ENCODE peak calls at places on chromosomes 4 and X, in four cellular contexts. P is activated B cell treated with CpG ODN at 0.5 μM for 24 hours, X is pancreas, C is endothelial cell. A is an unnamed sample.

GRCh38 chr4:158169931-158170690 is 2.7 kb downstream of the GASK1B start:
- DNase-seq in C (no peak), P (no peak), X (no peak), A (no peak)

GRCh38 chr4:185534850-185535761 is at the start of gene PDLIM3:
- DNase-seq in C (peak), X (peak), P (no peak), A (peak)

GRCh38 chr4:152259866-152260265 is 276.0 kb downstream of the FBXW7 start:
- DNase-seq in X (no peak), C (no peak), P (no peak), A (no peak)

GRCh38 chr4:47224361-47224760 is 193.0 kb downstream of the GABRB1 start:
- DNase-seq in P (no peak), X (no peak), C (no peak), A (no peak)

GRCh38 chr4:86595426-86595805 is 1.3 kb downstream of the PTPN13 start:
- DNase-seq in X (no peak), P (no peak), C (no peak), A (no peak)

GRCh38 chrX:53458082-53458481 is 23.9 kb upstream of the HSD17B10 start:
- DNase-seq in P (no peak), C (no peak), X (no peak), A (no peak)

GRCh38 chr4:7876096-7876993 is 63.3 kb downstream of the AFAP1 start:
- DNase-seq in C (peak), P (no peak), X (no peak), A (no peak)

GRCh38 chrX:64975491-64975890 is 759 bp downstream of the ZC4H2 start:
- DNase-seq in X (peak), P (peak), C (peak), A (peak)

GRCh38 chr4:177413656-177414055 is 28.6 kb downstream of the AGA start:
- DNase-seq in C (no peak), X (no peak), P (no peak), A (no peak)

GRCh38 chr4:148749403-148749802 is 307.2 kb upstream of the NR3C2 start:
- DNase-seq in C (no peak), X (no peak), P (no peak), A (no peak)

GRCh38 chrX:119190736-119191282 is 45.3 kb upstream of the PGRMC1 start:
- DNase-seq in X (no peak), P (no peak), C (no peak), A (no peak)

GRCh38 chrX:119189115-119189514 is 47.0 kb upstream of the PGRMC1 start:
- DNase-seq in P (no peak), X (no peak), C (no peak), A (no peak)

GRCh38 chrX:119189586-119189985 is 46.5 kb upstream of the PGRMC1 start:
- DNase-seq in C (no peak), X (no peak), P (no peak), A (no peak)

GRCh38 chrX:119190251-119190651 is 45.8 kb upstream of the PGRMC1 start:
- DNase-seq in X (no peak), P (no peak), C (no peak), A (no peak)

DNA sequence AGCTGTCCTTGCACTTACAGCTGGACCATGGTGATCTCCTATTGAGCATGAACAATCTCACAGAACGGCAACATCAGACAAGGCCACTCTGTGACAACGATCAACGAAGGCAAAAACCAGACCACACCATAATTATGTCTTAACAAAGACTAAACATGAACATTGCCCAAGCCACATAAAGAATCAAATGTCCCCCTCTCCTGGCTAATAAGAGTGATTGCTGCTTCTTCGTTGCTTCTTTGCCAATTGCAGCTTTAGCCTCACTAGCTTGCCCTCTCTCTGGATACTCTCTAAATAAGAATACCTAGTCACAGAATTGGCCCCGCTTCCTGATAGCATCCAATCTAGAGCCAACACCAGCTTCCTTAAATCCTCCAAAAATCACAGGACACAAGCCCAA is 41.5 kb upstream of the PGRMC1 start:
- DNase-seq in X (no peak), C (no peak), P (no peak), A (no peak)
- TF ChIP-seq CTCF in X (no peak), C (no peak), P (no peak), A (no peak)

DNA sequence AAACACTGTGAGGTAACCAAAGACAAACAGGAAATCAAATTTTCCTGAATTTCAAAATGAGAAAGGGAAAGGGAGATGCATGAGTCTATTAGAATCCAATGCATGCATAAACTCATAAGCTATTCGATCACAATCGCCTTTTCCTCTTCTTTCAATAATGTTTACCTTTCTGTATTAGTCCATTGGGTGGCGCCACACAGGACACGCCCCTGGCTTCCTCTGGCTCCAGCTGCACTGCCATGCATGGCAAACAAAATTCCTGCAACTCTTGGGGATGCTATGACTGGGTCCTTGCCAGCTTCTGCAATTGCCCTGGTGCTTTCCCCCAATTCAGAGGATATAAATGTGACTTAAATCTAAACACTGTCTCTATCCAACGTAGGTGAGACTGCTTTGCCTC is 424.5 kb upstream of the PCDH7 start:
- DNase-seq in C (no peak), X (no peak), P (no peak), A (no peak)
- TF ChIP-seq CTCF in C (no peak), X (no peak), P (no peak), A (no peak)

GRCh38 chr4:109826719-109827118 is 1.1 kb upstream of the RRH start:
- DNase-seq in P (no peak), X (no peak), C (no peak), A (no peak)
- TF ChIP-seq CTCF in P (no peak), X (no peak), C (peak), A (peak)

GRCh38 chr4:168152837-168153500 is 60.6 kb downstream of the ANXA10 start:
- DNase-seq in X (peak), P (no peak), C (no peak), A (no peak)

GRCh38 chr4:168151313-168151712 is 59.0 kb downstream of the ANXA10 start:
- DNase-seq in X (no peak), P (no peak), C (no peak), A (no peak)

GRCh38 chr4:168154546-168155277 is 62.4 kb downstream of the ANXA10 start:
- DNase-seq in P (no peak), C (no peak), X (no peak), A (no peak)

GRCh38 chr4:168150651-168151050 is 58.3 kb downstream of the ANXA10 start:
- DNase-seq in P (no peak), C (no peak), X (no peak), A (no peak)

DNA sequence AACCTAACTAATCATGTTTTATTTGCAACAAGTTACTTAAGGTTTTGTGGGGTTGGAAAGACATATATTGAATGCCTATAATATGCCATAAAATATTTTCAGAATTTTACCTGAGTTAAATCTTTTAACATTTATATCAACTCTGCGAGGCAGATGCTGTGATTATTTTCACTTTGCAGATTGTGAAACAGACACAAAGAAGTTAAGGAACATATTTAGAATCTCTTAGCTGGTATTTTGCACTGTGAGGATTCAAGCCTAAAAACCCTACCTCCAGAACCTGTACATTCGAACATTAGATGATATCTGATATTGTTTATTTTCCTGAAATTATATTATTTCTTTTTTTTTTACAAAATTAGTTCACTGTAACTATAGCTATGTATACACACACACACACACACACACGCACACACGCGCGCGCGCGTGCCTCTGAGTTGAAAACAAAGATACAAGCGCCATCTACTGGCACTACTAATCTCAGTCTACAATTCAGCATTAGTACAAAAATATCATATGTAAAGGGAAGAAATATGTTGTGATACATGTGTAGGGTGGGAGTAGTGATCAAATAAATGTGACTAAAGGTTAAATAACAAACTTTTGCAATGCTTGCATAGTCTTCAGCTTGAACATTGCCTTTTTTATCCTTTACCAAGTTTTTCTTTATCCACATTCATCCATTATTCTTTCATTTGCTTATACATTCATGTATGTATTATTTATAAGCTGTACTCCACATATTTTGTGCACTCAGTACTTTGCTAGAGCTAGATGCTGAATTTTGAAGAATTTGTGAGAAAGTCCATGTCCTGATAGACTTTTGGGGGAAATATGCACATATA is 61.5 kb downstream of the ANXA10 start:
- DNase-seq in C (peak), X (peak), P (peak), A (peak)
- TF ChIP-seq CTCF in C (peak), X (peak), P (peak), A (peak)

GRCh38 chrX:147550217-147550616 is 361.5 kb upstream of the FMR1 start:
- DNase-seq in X (no peak), C (peak), P (no peak), A (no peak)
- TF ChIP-seq CTCF in X (no peak), C (peak), P (no peak), A (no peak)

GRCh38 chrX:133921764-133922389 is 63.5 kb downstream of the GPC3 start:
- DNase-seq in X (peak), C (peak), P (peak), A (no peak)
- TF ChIP-seq CTCF in X (peak), C (no peak), P (no peak), A (peak)

GRCh38 chrX:131675596-131676194 is 131.8 kb downstream of the OR13H1 start:
- DNase-seq in P (no peak), X (no peak), C (no peak), A (no peak)
- TF ChIP-seq CTCF in P (no peak), X (no peak), C (no peak), A (no peak)

GRCh38 chr4:107655289-107655688 is 64.7 kb downstream of the PAPSS1 start:
- DNase-seq in C (no peak), P (no peak), X (no peak), A (no peak)

GRCh38 chr4:107658400-107659326 is 61.4 kb downstream of the PAPSS1 start:
- DNase-seq in X (no peak), P (no peak), C (no peak), A (no peak)

DNA sequence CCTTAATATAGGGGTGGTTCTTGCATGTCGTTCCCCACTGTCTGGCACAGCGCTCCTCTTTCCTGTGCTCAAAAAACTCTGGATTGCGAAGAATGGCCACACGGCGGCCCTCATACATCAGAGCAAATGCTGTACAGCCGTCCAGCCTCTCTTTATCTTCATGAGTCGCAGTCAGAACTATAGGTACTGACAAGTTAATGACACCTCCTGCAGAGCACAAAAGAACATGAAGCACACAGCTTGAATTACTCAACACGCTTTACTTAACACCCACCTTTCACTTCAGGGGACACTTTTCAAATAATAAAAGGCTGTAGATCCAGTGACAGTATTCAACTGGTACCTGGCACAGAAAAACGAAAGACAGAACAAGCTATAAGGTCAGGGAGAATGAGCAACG is 65.3 kb downstream of the PAPSS1 start:
- DNase-seq in X (no peak), P (no peak), C (no peak), A (no peak)
- TF ChIP-seq CTCF in X (no peak), P (no peak), C (no peak), A (no peak)